ENCODE peak calls at places on chromosomes 16 and 17, in eight cellular contexts. One of them, this sample, is unnamed.

GRCh38 chr17:61458000-61458399 is 5.8 kb downstream of the TBX4 start:
- DNase-seq in SK-N-SH: no peak
- DNase-seq in CD8-positive, alpha-beta T cell: no peak
- DNase-seq in foreskin keratinocyte: no peak
- DNase-seq in choroid plexus epithelial cell: no peak
- DNase-seq in endothelial cell: no peak
- DNase-seq in K562: no peak
- DNase-seq in WERI-Rb-1: no peak
- DNase-seq in this sample: no peak

GRCh38 chr17:76251478-76252039 is 11.3 kb upstream of the RNF157 start:
- DNase-seq in CD8-positive, alpha-beta T cell: no peak
- DNase-seq in foreskin keratinocyte: no peak
- DNase-seq in SK-N-SH: no peak
- DNase-seq in K562: no peak
- DNase-seq in endothelial cell: no peak
- DNase-seq in choroid plexus epithelial cell: no peak
- DNase-seq in WERI-Rb-1: no peak
- DNase-seq in this sample: no peak

GRCh38 chr16:65038125-65038524 is 83.7 kb downstream of the CDH11 start:
- DNase-seq in SK-N-SH: no peak
- DNase-seq in K562: no peak
- DNase-seq in CD8-positive, alpha-beta T cell: no peak
- DNase-seq in WERI-Rb-1: peak
- DNase-seq in choroid plexus epithelial cell: no peak
- DNase-seq in endothelial cell: no peak
- DNase-seq in foreskin keratinocyte: no peak
- DNase-seq in this sample: no peak

GRCh38 chr16:23339781-23340180 is 37.7 kb downstream of the SCNN1B start:
- DNase-seq in foreskin keratinocyte: peak
- DNase-seq in endothelial cell: no peak
- DNase-seq in K562: no peak
- DNase-seq in choroid plexus epithelial cell: no peak
- DNase-seq in WERI-Rb-1: no peak
- DNase-seq in SK-N-SH: no peak
- DNase-seq in CD8-positive, alpha-beta T cell: no peak
- DNase-seq in this sample: no peak

GRCh38 chr16:12379318-12379717 is 402.8 kb downstream of the SNX29 start:
- DNase-seq in choroid plexus epithelial cell: no peak
- DNase-seq in SK-N-SH: no peak
- DNase-seq in endothelial cell: no peak
- DNase-seq in foreskin keratinocyte: no peak
- DNase-seq in CD8-positive, alpha-beta T cell: no peak
- DNase-seq in K562: no peak
- DNase-seq in WERI-Rb-1: no peak
- DNase-seq in this sample: no peak

GRCh38 chr17:40092581-40092980 is 7.8 kb downstream of the NR1D1 start:
- DNase-seq in endothelial cell: no peak
- DNase-seq in CD8-positive, alpha-beta T cell: no peak
- DNase-seq in WERI-Rb-1: peak
- DNase-seq in K562: no peak
- DNase-seq in SK-N-SH: no peak
- DNase-seq in foreskin keratinocyte: no peak
- DNase-seq in choroid plexus epithelial cell: no peak
- DNase-seq in this sample: no peak

GRCh38 chr17:73304971-73305786 is 6.6 kb downstream of the CDC42EP4 start:
- DNase-seq in WERI-Rb-1: peak
- DNase-seq in SK-N-SH: no peak
- DNase-seq in K562: peak
- DNase-seq in CD8-positive, alpha-beta T cell: no peak
- DNase-seq in foreskin keratinocyte: no peak
- DNase-seq in choroid plexus epithelial cell: peak
- DNase-seq in endothelial cell: peak
- DNase-seq in this sample: no peak

GRCh38 chr16:7171151-7171550 is 161.5 kb upstream of the RBFOX1 start:
- DNase-seq in endothelial cell: no peak
- DNase-seq in K562: no peak
- DNase-seq in SK-N-SH: no peak
- DNase-seq in foreskin keratinocyte: no peak
- DNase-seq in choroid plexus epithelial cell: no peak
- DNase-seq in WERI-Rb-1: no peak
- DNase-seq in CD8-positive, alpha-beta T cell: no peak
- DNase-seq in this sample: no peak

GRCh38 chr16:56763305-56763916 is 33.5 kb downstream of the NUP93 start:
- DNase-seq in endothelial cell: no peak
- DNase-seq in foreskin keratinocyte: no peak
- DNase-seq in SK-N-SH: no peak
- DNase-seq in choroid plexus epithelial cell: no peak
- DNase-seq in WERI-Rb-1: no peak
- DNase-seq in K562: no peak
- DNase-seq in CD8-positive, alpha-beta T cell: no peak
- DNase-seq in this sample: no peak

GRCh38 chr16:57282510-57283213 is 1.8 kb downstream of the PLLP start:
- DNase-seq in CD8-positive, alpha-beta T cell: no peak
- DNase-seq in WERI-Rb-1: no peak
- DNase-seq in SK-N-SH: no peak
- DNase-seq in choroid plexus epithelial cell: no peak
- DNase-seq in K562: no peak
- DNase-seq in foreskin keratinocyte: no peak
- DNase-seq in endothelial cell: no peak
- DNase-seq in this sample: no peak

GRCh38 chr17:65027305-65027704 is 29.2 kb downstream of the GNA13 start:
- DNase-seq in choroid plexus epithelial cell: peak
- DNase-seq in CD8-positive, alpha-beta T cell: no peak
- DNase-seq in endothelial cell: peak
- DNase-seq in K562: peak
- DNase-seq in SK-N-SH: peak
- DNase-seq in WERI-Rb-1: peak
- DNase-seq in foreskin keratinocyte: peak
- DNase-seq in this sample: peak

GRCh38 chr17:62713096-62713870 is 85.8 kb downstream of the MRC2 start:
- DNase-seq in choroid plexus epithelial cell: no peak
- DNase-seq in WERI-Rb-1: no peak
- DNase-seq in CD8-positive, alpha-beta T cell: no peak
- DNase-seq in foreskin keratinocyte: no peak
- DNase-seq in endothelial cell: no peak
- DNase-seq in SK-N-SH: no peak
- DNase-seq in K562: no peak
- DNase-seq in this sample: peak

GRCh38 chr17:82884923-82885322 is 45.1 kb upstream of the ZNF750 start:
- DNase-seq in SK-N-SH: no peak
- DNase-seq in CD8-positive, alpha-beta T cell: no peak
- DNase-seq in WERI-Rb-1: no peak
- DNase-seq in K562: no peak
- DNase-seq in choroid plexus epithelial cell: no peak
- DNase-seq in endothelial cell: no peak
- DNase-seq in foreskin keratinocyte: no peak
- DNase-seq in this sample: no peak

GRCh38 chr17:80464486-80464885 is 11.9 kb downstream of the NPTX1 start:
- DNase-seq in endothelial cell: no peak
- DNase-seq in WERI-Rb-1: no peak
- DNase-seq in SK-N-SH: no peak
- DNase-seq in foreskin keratinocyte: no peak
- DNase-seq in choroid plexus epithelial cell: no peak
- DNase-seq in K562: no peak
- DNase-seq in CD8-positive, alpha-beta T cell: no peak
- DNase-seq in this sample: no peak

GRCh38 chr17:55037828-55038227 is 69.3 kb downstream of the STXBP4 start:
- DNase-seq in SK-N-SH: no peak
- DNase-seq in endothelial cell: no peak
- DNase-seq in foreskin keratinocyte: no peak
- DNase-seq in K562: no peak
- DNase-seq in WERI-Rb-1: no peak
- DNase-seq in CD8-positive, alpha-beta T cell: no peak
- DNase-seq in choroid plexus epithelial cell: no peak
- DNase-seq in this sample: no peak

GRCh38 chr16:31455601-31456314 is 3.5 kb upstream of the ARMC5 start:
- DNase-seq in choroid plexus epithelial cell: peak
- DNase-seq in SK-N-SH: peak
- DNase-seq in endothelial cell: peak
- DNase-seq in CD8-positive, alpha-beta T cell: no peak
- DNase-seq in K562: peak
- DNase-seq in foreskin keratinocyte: no peak
- DNase-seq in WERI-Rb-1: peak
- DNase-seq in this sample: no peak
- TF ChIP-seq CTCF in choroid plexus epithelial cell: peak
- TF ChIP-seq CTCF in SK-N-SH: peak
- TF ChIP-seq CTCF in endothelial cell: no peak
- TF ChIP-seq CTCF in CD8-positive, alpha-beta T cell: peak
- TF ChIP-seq CTCF in K562: peak
- TF ChIP-seq CTCF in foreskin keratinocyte: peak
- TF ChIP-seq CTCF in WERI-Rb-1: peak
- TF ChIP-seq CTCF in this sample: peak

GRCh38 chr17:15651583-15652110 is 32.1 kb upstream of the FBXW10B start:
- DNase-seq in SK-N-SH: peak
- DNase-seq in K562: peak
- DNase-seq in endothelial cell: no peak
- DNase-seq in CD8-positive, alpha-beta T cell: no peak
- DNase-seq in choroid plexus epithelial cell: peak
- DNase-seq in WERI-Rb-1: peak
- DNase-seq in foreskin keratinocyte: peak
- DNase-seq in this sample: peak
- TF ChIP-seq CTCF in SK-N-SH: no peak
- TF ChIP-seq CTCF in K562: no peak
- TF ChIP-seq CTCF in endothelial cell: no peak
- TF ChIP-seq CTCF in CD8-positive, alpha-beta T cell: no peak
- TF ChIP-seq CTCF in choroid plexus epithelial cell: no peak
- TF ChIP-seq CTCF in WERI-Rb-1: no peak
- TF ChIP-seq CTCF in foreskin keratinocyte: no peak
- TF ChIP-seq CTCF in this sample: no peak

DNA sequence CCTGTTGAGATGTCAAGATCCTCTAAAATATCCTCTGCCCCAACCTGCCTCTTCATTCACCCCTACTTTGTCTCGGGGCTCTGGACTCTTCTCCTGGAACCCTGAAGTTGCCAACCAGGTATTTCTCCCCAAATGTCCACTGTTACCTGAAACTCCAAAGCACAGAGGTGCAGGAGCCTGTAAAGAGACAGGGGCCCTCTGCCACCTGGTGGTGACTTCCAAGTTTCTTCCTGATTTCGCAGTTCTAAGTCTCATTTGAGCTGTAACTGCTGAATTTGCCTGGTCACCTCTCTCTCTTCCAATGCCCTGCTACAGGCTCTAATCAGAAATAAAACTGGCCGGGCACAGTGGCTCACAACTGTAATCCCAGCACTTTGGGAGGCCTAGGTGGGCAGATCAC is 77.1 kb upstream of the RCVRN start:
- DNase-seq in choroid plexus epithelial cell: peak
- DNase-seq in WERI-Rb-1: peak
- DNase-seq in foreskin keratinocyte: no peak
- DNase-seq in K562: peak
- DNase-seq in endothelial cell: no peak
- DNase-seq in CD8-positive, alpha-beta T cell: no peak
- DNase-seq in SK-N-SH: no peak
- DNase-seq in this sample: no peak
- TF ChIP-seq CTCF in choroid plexus epithelial cell: peak
- TF ChIP-seq CTCF in WERI-Rb-1: peak
- TF ChIP-seq CTCF in foreskin keratinocyte: no peak
- TF ChIP-seq CTCF in K562: peak
- TF ChIP-seq CTCF in endothelial cell: no peak
- TF ChIP-seq CTCF in CD8-positive, alpha-beta T cell: no peak
- TF ChIP-seq CTCF in SK-N-SH: peak
- TF ChIP-seq CTCF in this sample: peak

DNA sequence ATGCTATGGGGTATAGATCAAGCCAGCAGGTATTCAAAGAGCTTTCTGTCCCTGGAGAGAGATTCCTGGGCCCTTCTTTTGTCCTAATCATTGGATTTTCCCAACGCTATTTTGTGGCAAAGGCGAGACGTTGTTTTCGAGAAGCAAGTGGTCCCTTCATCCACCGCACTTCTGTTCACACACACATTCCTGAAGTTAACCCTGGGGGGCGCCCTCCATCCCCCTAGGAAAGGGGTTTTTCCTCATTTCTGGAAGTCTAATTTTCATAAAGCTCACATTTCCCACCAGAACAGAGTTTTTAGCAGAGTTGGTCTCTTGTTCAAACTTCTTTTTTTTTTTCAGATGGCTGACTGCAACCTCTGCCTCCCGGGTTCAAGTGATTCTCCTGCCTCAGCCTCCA is 11.9 kb downstream of the SCGB1C2 start:
- DNase-seq in endothelial cell: peak
- DNase-seq in choroid plexus epithelial cell: no peak
- DNase-seq in CD8-positive, alpha-beta T cell: no peak
- DNase-seq in K562: no peak
- DNase-seq in WERI-Rb-1: peak
- DNase-seq in SK-N-SH: no peak
- DNase-seq in foreskin keratinocyte: no peak
- DNase-seq in this sample: no peak
- TF ChIP-seq CTCF in endothelial cell: no peak
- TF ChIP-seq CTCF in choroid plexus epithelial cell: peak
- TF ChIP-seq CTCF in CD8-positive, alpha-beta T cell: no peak
- TF ChIP-seq CTCF in K562: no peak
- TF ChIP-seq CTCF in WERI-Rb-1: peak
- TF ChIP-seq CTCF in SK-N-SH: peak
- TF ChIP-seq CTCF in foreskin keratinocyte: no peak
- TF ChIP-seq CTCF in this sample: no peak

GRCh38 chr17:57948555-57949420 is 6.4 kb downstream of the CUEDC1 start:
- DNase-seq in choroid plexus epithelial cell: peak
- DNase-seq in endothelial cell: no peak
- DNase-seq in CD8-positive, alpha-beta T cell: no peak
- DNase-seq in WERI-Rb-1: no peak
- DNase-seq in SK-N-SH: no peak
- DNase-seq in K562: peak
- DNase-seq in foreskin keratinocyte: peak
- DNase-seq in this sample: no peak
- TF ChIP-seq CTCF in choroid plexus epithelial cell: no peak
- TF ChIP-seq CTCF in endothelial cell: no peak
- TF ChIP-seq CTCF in CD8-positive, alpha-beta T cell: no peak
- TF ChIP-seq CTCF in WERI-Rb-1: no peak
- TF ChIP-seq CTCF in SK-N-SH: peak
- TF ChIP-seq CTCF in K562: no peak
- TF ChIP-seq CTCF in foreskin keratinocyte: peak
- TF ChIP-seq CTCF in this sample: no peak

GRCh38 chr16:27359051-27359450 is 42.9 kb upstream of the IL21R start:
- DNase-seq in foreskin keratinocyte: no peak
- DNase-seq in endothelial cell: no peak
- DNase-seq in SK-N-SH: no peak
- DNase-seq in WERI-Rb-1: no peak
- DNase-seq in CD8-positive, alpha-beta T cell: no peak
- DNase-seq in K562: no peak
- DNase-seq in choroid plexus epithelial cell: no peak
- DNase-seq in this sample: no peak

GRCh38 chr16:27352026-27352425 is 38.3 kb downstream of the IL4R start:
- DNase-seq in endothelial cell: no peak
- DNase-seq in K562: no peak
- DNase-seq in choroid plexus epithelial cell: no peak
- DNase-seq in foreskin keratinocyte: no peak
- DNase-seq in SK-N-SH: no peak
- DNase-seq in WERI-Rb-1: no peak
- DNase-seq in CD8-positive, alpha-beta T cell: no peak
- DNase-seq in this sample: no peak

GRCh38 chr16:27356794-27357193 is 43.0 kb downstream of the IL4R start:
- DNase-seq in K562: no peak
- DNase-seq in WERI-Rb-1: no peak
- DNase-seq in foreskin keratinocyte: no peak
- DNase-seq in CD8-positive, alpha-beta T cell: no peak
- DNase-seq in SK-N-SH: no peak
- DNase-seq in endothelial cell: no peak
- DNase-seq in choroid plexus epithelial cell: no peak
- DNase-seq in this sample: no peak

GRCh38 chr16:27353853-27354252 is 40.1 kb downstream of the IL4R start:
- DNase-seq in foreskin keratinocyte: no peak
- DNase-seq in K562: peak
- DNase-seq in choroid plexus epithelial cell: no peak
- DNase-seq in WERI-Rb-1: no peak
- DNase-seq in SK-N-SH: no peak
- DNase-seq in endothelial cell: no peak
- DNase-seq in CD8-positive, alpha-beta T cell: no peak
- DNase-seq in this sample: no peak

GRCh38 chr16:27355610-27356009 is 41.8 kb downstream of the IL4R start:
- DNase-seq in WERI-Rb-1: peak
- DNase-seq in SK-N-SH: no peak
- DNase-seq in CD8-positive, alpha-beta T cell: no peak
- DNase-seq in foreskin keratinocyte: no peak
- DNase-seq in choroid plexus epithelial cell: peak
- DNase-seq in endothelial cell: peak
- DNase-seq in K562: peak
- DNase-seq in this sample: no peak
- TF ChIP-seq CTCF in WERI-Rb-1: peak
- TF ChIP-seq CTCF in SK-N-SH: peak
- TF ChIP-seq CTCF in CD8-positive, alpha-beta T cell: peak
- TF ChIP-seq CTCF in foreskin keratinocyte: peak
- TF ChIP-seq CTCF in choroid plexus epithelial cell: peak
- TF ChIP-seq CTCF in endothelial cell: peak
- TF ChIP-seq CTCF in K562: peak
- TF ChIP-seq CTCF in this sample: peak